ENCODE peak calls at places on chromosomes 5 and 9, in eight cellular contexts. Q is stomach, D is bronchial epithelial cell, I is Peyer's patch, C is heart right ventricle, M is H9, J is fibroblast of lung, A is neural progenitor cell. G is an unnamed sample.
A peak's percentile ranks its signal among the peaks of the same experiment; 100 is the strongest.

GRCh38 chr9:33348998-33349397 is 53.4 kb downstream of the AQP7 start:
- DNase-seq in A (no peak), C (no peak), I (no peak), M (no peak), Q (no peak), J (no peak), D (no peak), G (no peak)

GRCh38 chr9:17574342-17574741 is 4.5 kb upstream of the SH3GL2 start:
- DNase-seq in M (no peak), C (no peak), D (no peak), Q (no peak), A (no peak), J (no peak), I (no peak), G (no peak)

GRCh38 chr5:74766348-74766886 is 500 bp downstream of the GFM2 start:
- DNase-seq in J (peak; percentile 73), I (no peak), A (peak; percentile 48), C (no peak), M (no peak), Q (no peak), D (peak; percentile 58), G (no peak)

GRCh38 chr5:6856658-6857057 is 143.4 kb downstream of the TENT4A start:
- DNase-seq in D (no peak), J (no peak), C (no peak), A (no peak), M (no peak), I (no peak), Q (no peak), G (no peak)

GRCh38 chr5:53712327-53712726 is 151.9 kb downstream of the NDUFS4 start:
- DNase-seq in C (no peak), Q (no peak), I (no peak), M (no peak), D (no peak), A (no peak), J (no peak), G (no peak)

GRCh38 chr5:171845857-171846785 is 60.5 kb downstream of the SMIM23 start:
- DNase-seq in M (peak; percentile 57), A (peak; percentile 28), C (peak; percentile 41), I (no peak), J (peak; percentile 14), Q (no peak), D (no peak), G (no peak)

GRCh38 chr9:110995511-110996340 is 42.5 kb downstream of the LPAR1 start:
- DNase-seq in A (no peak), J (peak; percentile 66), Q (no peak), I (no peak), C (no peak), M (no peak), D (no peak), G (no peak)

GRCh38 chr9:88370346-88370745 is 17.9 kb upstream of the SPIN1 start:
- DNase-seq in C (no peak), D (no peak), A (no peak), Q (no peak), I (no peak), M (no peak), J (no peak), G (no peak)

GRCh38 chr5:149996186-149996890 is 4.1 kb downstream of the TIGD6 start:
- DNase-seq in Q (no peak), C (no peak), A (no peak), M (no peak), I (no peak), J (no peak), D (no peak), G (no peak)

GRCh38 chr5:72320022-72320898 is at the start of the genes MRPS27 and PTCD2:
- DNase-seq in C (peak; percentile 93), J (peak; percentile 100), A (peak; percentile 99), Q (peak; percentile 95), M (peak; percentile 97), D (peak; percentile 93), I (peak; percentile 94), G (peak; percentile 97)

GRCh38 chr5:72308853-72309191 is 11.2 kb downstream of the MRPS27 start:
- DNase-seq in C (no peak), I (no peak), D (no peak), A (no peak), Q (no peak), J (no peak), M (no peak), G (no peak)

DNA sequence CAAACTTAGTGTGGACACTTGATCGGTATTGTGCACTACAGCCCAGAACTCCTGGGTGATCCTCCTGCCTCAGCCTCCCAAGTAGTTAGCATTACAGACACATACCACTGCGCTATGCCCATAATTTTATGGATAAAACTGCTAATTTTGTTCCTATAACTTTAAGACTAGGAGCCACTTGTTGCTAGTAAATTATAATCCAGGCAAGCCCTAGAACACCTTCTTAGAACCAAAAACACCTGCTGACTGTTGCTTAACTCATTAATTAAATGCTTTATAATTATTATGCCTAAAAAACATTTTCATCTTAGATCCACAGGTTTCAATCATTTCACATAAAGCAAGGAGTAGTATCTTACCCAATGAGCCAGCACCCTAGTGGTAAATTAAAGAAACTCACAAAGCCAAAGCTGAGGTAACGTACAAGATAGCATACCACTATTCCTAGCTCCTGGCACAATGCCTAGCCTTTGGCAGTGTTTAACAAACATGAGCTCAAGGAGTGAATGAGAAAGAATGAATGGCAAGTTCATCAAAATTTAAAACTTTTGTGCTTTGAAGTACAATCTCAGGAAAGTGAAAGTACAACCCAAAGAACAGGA is 5.4 kb downstream of the MRPS27 start:
- DNase-seq in A (no peak), Q (peak; percentile 71), M (no peak), I (no peak), J (peak; percentile 81), C (no peak), D (peak; percentile 57), G (no peak)
- TF ChIP-seq CTCF in A (peak; percentile 11), Q (no peak), M (peak; percentile 40), I (no peak), J (peak; percentile 31), C (no peak), D (peak; percentile 17), G (peak; percentile 16)

DNA sequence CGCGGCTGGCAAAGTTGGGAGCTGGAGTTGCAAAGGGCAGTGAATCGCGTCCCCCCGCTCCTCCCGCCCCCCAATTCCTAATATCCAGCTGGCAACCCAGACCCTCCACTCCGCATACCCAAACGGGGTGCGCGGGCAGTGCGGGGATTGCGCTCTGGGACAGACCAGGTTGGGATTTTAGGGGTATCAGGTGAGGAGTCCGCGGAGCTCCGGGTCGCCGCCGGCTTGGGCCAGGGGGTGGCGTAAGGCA is 553 bp downstream of the IQGAP2 start:
- DNase-seq in C (peak; percentile 23), A (no peak), J (no peak), I (peak; percentile 80), M (no peak), Q (no peak), D (no peak), G (no peak)
- H3K27me3 ChIP-seq in C (peaks cover 6% of the 10 kb centered on the region), A (peaks cover 24% of the 10 kb centered on the region), J (peaks cover 28% of the 10 kb centered on the region), I (no peaks in the 10 kb centered on the region), M (no peaks in the 10 kb centered on the region), Q (no peaks in the 10 kb centered on the region), D (peaks cover 20% of the 10 kb centered on the region), G (no peaks in the 10 kb centered on the region)

GRCh38 chr9:135106551-135107270 is 19.2 kb downstream of the OLFM1 start:
- DNase-seq in J (no peak), Q (no peak), C (no peak), A (no peak), I (no peak), M (no peak), D (no peak), G (no peak)

GRCh38 chr9:135107592-135108235 is 20.2 kb downstream of the OLFM1 start:
- DNase-seq in C (no peak), D (no peak), M (no peak), J (no peak), A (no peak), Q (no peak), I (no peak), G (no peak)

GRCh38 chr9:135108801-135109500 is 21.5 kb downstream of the OLFM1 start:
- DNase-seq in Q (no peak), C (no peak), I (no peak), J (no peak), A (no peak), M (no peak), D (no peak), G (no peak)

GRCh38 chr9:135110416-135110815 is 22.9 kb downstream of the OLFM1 start:
- DNase-seq in C (no peak), M (no peak), I (no peak), A (no peak), Q (no peak), J (no peak), D (no peak), G (no peak)

DNA sequence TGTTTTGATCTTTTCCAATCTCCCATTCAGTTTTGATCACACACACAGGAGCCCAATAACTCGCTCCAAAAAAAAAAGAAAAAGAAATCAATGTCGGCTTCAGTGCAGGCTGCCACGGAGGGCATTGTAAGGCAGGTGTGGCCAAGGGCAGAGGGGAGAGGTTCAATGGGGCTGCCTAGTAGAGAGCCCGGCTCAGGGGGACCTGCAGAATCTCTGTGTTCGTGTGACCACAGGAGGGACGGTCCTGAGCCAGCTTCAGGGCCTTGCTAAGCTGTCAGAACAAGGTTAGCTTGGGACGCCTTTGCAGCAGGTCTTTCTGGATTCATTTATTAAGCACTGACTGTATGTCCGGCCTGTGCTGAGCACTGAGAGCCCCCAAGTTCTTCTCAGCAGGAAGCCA is 22.2 kb downstream of the OLFM1 start:
- DNase-seq in I (no peak), D (no peak), J (no peak), Q (no peak), M (no peak), A (no peak), C (no peak), G (no peak)
- TF ChIP-seq CTCF in I (no peak), D (no peak), J (no peak), Q (no peak), M (no peak), A (no peak), C (no peak), G (no peak)

DNA sequence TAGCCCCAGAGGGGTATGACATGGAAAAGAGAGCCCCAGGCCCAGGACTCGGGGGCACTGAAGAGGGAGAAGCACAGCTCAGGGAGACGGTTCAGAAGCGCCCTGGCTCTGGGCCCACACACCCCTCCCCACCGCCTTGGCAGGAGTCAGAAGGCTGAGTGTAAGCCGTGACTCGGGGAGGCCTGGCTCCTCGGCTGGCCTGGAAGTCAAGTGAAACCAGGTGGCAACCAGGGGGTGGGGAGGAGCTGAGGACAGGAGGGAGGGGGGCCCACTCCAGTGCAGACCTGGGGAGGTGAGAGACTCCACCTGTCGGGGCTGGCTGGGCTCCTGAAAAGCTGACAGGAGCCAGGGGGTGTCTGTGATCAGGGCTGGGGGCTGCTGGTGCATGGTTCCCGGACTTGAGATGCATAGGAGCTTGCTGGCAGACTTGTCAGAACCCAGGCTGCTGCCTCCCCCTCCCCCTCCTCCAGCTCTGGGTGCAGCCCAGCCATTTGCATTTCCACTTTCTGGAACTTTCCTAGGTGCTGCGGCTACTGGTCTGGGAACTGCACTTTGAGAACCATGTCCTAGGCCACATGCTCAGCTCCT is 150.2 kb upstream of the PHYKPL start:
- DNase-seq in Q (no peak), A (no peak), J (no peak), M (no peak), D (no peak), I (peak; percentile 41), C (no peak), G (no peak)
- H3K27me3 ChIP-seq in Q (no peaks in the 10 kb centered on the region), A (no peaks in the 10 kb centered on the region), J (no peaks in the 10 kb centered on the region), M (no peaks in the 10 kb centered on the region), D (no peaks in the 10 kb centered on the region), I (no peaks in the 10 kb centered on the region), C (peaks cover 41% of the 10 kb centered on the region), G (no peaks in the 10 kb centered on the region)

G was measured in right lobe of liver.